ENCODE peak calls at places on chromosome 16, in six cellular contexts. F is AG10803, S is left ventricle myocardium inferior, V is sigmoid colon, C is cardiac muscle cell, R is tibial nerve. D is an unnamed sample.

GRCh38 chr16:48534601-48535340 is 75.2 kb downstream of the N4BP1 start:
- DNase-seq in F (no peak), S (no peak), V (peak), C (no peak), R (no peak), D (no peak)

GRCh38 chr16:88634141-88634993 is 4.0 kb upstream of the IL17C start:
- DNase-seq in F (peak), S (peak), V (no peak), C (no peak), R (no peak), D (no peak)

GRCh38 chr16:50315346-50315997 is 49.1 kb downstream of the ADCY7 start:
- DNase-seq in F (no peak), S (no peak), V (peak), C (no peak), R (no peak), D (peak)

GRCh38 chr16:46629331-46629843 is 8.2 kb upstream of the SHCBP1 start:
- DNase-seq in F (peak), S (no peak), V (no peak), C (peak), R (no peak), D (no peak)

GRCh38 chr16:9316615-9317014 is 225.2 kb downstream of the HAPSTR1 start:
- DNase-seq in F (no peak), S (no peak), V (no peak), C (no peak), R (no peak), D (no peak)

GRCh38 chr16:52557236-52557635 is 10.3 kb upstream of the TOX3 start:
- DNase-seq in F (no peak), S (no peak), V (no peak), C (no peak), R (no peak), D (no peak)

GRCh38 chr16:49899991-49900690 is 44.2 kb upstream of the ZNF423 start:
- DNase-seq in F (no peak), S (no peak), V (no peak), C (no peak), R (no peak), D (no peak)

GRCh38 chr16:78775161-78775561 is 675.7 kb downstream of the WWOX start:
- DNase-seq in F (no peak), S (no peak), V (no peak), C (no peak), R (no peak), D (no peak)

GRCh38 chr16:78489072-78489471 is 389.6 kb downstream of the WWOX start:
- DNase-seq in F (no peak), S (no peak), V (no peak), C (no peak), R (no peak), D (no peak)

GRCh38 chr16:23874613-23875294 is 39.0 kb downstream of the PRKCB start:
- DNase-seq in F (peak), S (no peak), V (no peak), C (no peak), R (no peak), D (no peak)

GRCh38 chr16:80274576-80275191 is 266.1 kb upstream of the DYNLRB2 start:
- DNase-seq in F (peak), S (no peak), V (no peak), C (no peak), R (no peak), D (no peak)

GRCh38 chr16:80580109-80580832 is 39.5 kb downstream of the DYNLRB2 start:
- DNase-seq in F (peak), S (no peak), V (no peak), C (no peak), R (no peak), D (no peak)

GRCh38 chr16:82046541-82046940 is 11.5 kb downstream of the HSD17B2 start:
- DNase-seq in F (no peak), S (no peak), V (no peak), C (no peak), R (no peak), D (no peak)

GRCh38 chr16:82046941-82047340 is 11.9 kb downstream of the HSD17B2 start:
- DNase-seq in F (no peak), S (no peak), V (no peak), C (no peak), R (no peak), D (no peak)

GRCh38 chr16:82047787-82048186 is 12.7 kb downstream of the HSD17B2 start:
- DNase-seq in F (no peak), S (no peak), V (no peak), C (no peak), R (no peak), D (no peak)

GRCh38 chr16:82045471-82046178 is 10.6 kb downstream of the HSD17B2 start:
- DNase-seq in F (no peak), S (no peak), V (no peak), C (no peak), R (no peak), D (no peak)

DNA sequence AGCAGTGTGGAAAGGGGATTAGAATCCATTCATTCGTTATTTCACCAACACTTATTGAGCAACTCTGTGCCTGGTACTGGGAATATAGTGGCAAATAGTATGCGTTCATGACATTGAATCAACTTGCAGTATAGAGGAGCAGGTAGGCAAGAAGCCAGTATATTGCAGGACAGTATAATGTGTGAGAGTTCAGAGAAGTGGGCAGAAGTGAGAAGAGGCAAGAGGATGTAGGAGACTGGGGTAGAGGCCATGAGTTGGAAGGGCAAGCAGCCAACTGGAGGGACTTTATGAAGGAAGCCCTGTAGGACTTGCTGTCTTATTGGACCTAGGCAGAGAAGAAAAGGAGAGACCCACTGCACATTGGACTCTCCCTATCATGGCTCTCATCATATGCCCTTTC is 12.3 kb downstream of the HSD17B2 start:
- DNase-seq in F (no peak), S (no peak), V (no peak), C (no peak), R (no peak), D (no peak)
- TF ChIP-seq CTCF in F (no peak), S (no peak), V (no peak), C (no peak), R (no peak), D (no peak)

DNA sequence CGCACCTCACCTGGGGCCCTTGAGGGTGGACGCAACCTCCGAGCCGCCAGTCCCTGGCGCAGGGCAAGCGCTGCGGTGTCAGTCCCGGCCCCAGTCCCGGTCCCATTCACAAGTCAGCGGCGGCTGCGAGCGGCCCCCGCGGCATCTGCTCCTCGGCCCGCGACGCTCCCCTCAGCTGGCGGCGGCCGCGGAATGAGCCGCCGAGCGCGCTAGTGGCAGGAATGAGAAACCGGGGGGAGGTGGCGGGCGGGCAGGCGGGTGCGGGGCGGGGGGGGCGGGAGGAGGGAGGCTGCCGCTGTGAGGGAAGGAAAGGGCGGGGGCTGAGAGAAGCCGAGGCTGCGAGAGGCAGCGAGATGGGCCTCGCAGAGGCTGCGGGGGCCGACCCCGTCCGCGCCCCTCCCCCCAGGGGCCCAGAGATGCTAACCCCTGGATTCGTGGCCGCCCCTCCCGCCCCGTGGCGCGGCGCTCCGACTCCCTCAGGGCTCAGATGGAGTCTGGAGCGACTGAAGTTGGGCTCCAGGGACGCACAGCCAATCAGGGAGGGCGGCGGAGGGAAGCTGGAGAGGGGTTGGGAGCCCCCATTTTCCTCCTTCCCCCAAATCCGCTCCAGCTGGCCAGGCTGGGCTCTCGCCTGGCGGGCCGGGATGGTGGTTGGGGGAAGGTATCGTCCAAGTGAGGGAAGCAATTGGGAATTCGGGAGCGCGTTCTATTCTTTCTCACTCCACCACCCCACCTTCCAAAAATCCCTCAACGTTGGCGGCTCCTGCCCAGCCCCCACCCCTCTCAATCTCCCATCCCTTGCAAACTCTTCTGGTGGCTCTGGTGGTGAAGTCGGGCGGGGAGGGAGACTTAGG is at the start of gene CDH11:
- DNase-seq in F (peak), S (peak), V (peak), C (peak), R (peak), D (peak)
- H3K4me3 ChIP-seq in F (peak), S (peak), V (peak), C (peak), R (peak), D (peak)

GRCh38 chr16:26177438-26177837 is 485.7 kb downstream of the HS3ST4 start:
- DNase-seq in F (no peak), S (no peak), V (no peak), C (no peak), R (no peak), D (no peak)

GRCh38 chr16:26178298-26178697 is 486.5 kb downstream of the HS3ST4 start:
- DNase-seq in F (no peak), S (no peak), V (no peak), C (no peak), R (no peak), D (no peak)

DNA sequence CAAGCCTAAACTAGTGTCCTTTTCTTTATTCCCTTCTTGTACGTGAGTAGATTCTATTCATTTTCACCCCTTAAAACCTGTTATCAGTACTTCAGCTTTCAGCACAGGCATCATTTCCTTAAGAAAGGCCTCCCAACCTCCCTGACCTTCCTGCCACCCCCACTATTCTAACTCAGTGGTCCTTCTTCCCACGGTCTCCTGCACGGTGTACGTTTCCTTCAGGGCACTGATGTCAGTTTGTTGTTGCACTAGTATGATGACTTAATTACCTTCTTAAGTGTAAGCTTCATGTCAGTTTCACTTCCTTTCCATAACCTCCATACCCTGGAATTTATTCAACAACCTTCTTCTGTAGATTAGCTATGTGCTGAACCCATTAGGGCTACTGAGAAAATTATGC is 484.2 kb downstream of the HS3ST4 start:
- DNase-seq in F (no peak), S (no peak), V (no peak), C (no peak), R (no peak), D (no peak)
- TF ChIP-seq CTCF in F (no peak), S (no peak), V (no peak), C (no peak), R (no peak), D (no peak)

GRCh38 chr16:73062640-73063283 is 14.8 kb upstream of the ZFHX3 start:
- DNase-seq in F (no peak), S (no peak), V (peak), C (no peak), R (no peak), D (no peak)

GRCh38 chr16:73063284-73063733 is 15.4 kb upstream of the ZFHX3 start:
- DNase-seq in F (no peak), S (no peak), V (peak), C (no peak), R (no peak), D (no peak)

GRCh38 chr16:73064996-73065349 is 17.0 kb upstream of the ZFHX3 start:
- DNase-seq in F (no peak), S (no peak), V (peak), C (no peak), R (no peak), D (no peak)

GRCh38 chr16:73064227-73064995 is 16.5 kb upstream of the ZFHX3 start:
- DNase-seq in F (peak), S (peak), V (peak), C (no peak), R (no peak), D (no peak)

DNA sequence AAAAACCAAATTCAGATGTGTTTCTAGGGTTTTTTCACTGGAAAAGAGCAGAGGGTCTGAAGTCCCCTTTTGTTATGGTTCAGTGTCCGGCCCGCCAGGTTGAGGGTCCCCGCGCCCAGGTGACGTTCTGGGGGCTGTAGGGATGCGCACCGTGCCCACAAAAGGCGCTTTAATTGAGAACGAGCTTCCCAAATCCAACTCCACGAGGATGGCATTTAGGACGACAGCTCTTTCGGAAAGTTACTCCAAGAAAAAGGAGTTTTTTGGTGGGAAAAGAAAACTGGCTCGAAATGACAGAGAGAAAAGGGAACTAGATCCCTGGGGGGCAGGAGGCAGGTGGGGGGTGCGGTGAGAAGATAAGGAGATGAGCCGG is 15.9 kb upstream of the ZFHX3 start:
- DNase-seq in F (no peak), S (no peak), V (no peak), C (no peak), R (no peak), D (no peak)
- H3K4me3 ChIP-seq in F (peak), S (peak), V (peak), C (no peak), R (no peak), D (no peak)

GRCh38 chr16:57938484-57938883 is 32.4 kb downstream of the CNGB1 start:
- DNase-seq in F (no peak), S (no peak), V (no peak), C (no peak), R (no peak), D (no peak)

GRCh38 chr16:57940382-57940966 is 30.5 kb downstream of the CNGB1 start:
- DNase-seq in F (no peak), S (no peak), V (no peak), C (no peak), R (no peak), D (no peak)

GRCh38 chr16:57937861-57938260 is 33.1 kb downstream of the CNGB1 start:
- DNase-seq in F (no peak), S (no peak), V (no peak), C (no peak), R (no peak), D (no peak)

GRCh38 chr16:57939872-57940224 is 31.1 kb downstream of the CNGB1 start:
- DNase-seq in F (no peak), S (no peak), V (no peak), C (no peak), R (no peak), D (no peak)

DNA sequence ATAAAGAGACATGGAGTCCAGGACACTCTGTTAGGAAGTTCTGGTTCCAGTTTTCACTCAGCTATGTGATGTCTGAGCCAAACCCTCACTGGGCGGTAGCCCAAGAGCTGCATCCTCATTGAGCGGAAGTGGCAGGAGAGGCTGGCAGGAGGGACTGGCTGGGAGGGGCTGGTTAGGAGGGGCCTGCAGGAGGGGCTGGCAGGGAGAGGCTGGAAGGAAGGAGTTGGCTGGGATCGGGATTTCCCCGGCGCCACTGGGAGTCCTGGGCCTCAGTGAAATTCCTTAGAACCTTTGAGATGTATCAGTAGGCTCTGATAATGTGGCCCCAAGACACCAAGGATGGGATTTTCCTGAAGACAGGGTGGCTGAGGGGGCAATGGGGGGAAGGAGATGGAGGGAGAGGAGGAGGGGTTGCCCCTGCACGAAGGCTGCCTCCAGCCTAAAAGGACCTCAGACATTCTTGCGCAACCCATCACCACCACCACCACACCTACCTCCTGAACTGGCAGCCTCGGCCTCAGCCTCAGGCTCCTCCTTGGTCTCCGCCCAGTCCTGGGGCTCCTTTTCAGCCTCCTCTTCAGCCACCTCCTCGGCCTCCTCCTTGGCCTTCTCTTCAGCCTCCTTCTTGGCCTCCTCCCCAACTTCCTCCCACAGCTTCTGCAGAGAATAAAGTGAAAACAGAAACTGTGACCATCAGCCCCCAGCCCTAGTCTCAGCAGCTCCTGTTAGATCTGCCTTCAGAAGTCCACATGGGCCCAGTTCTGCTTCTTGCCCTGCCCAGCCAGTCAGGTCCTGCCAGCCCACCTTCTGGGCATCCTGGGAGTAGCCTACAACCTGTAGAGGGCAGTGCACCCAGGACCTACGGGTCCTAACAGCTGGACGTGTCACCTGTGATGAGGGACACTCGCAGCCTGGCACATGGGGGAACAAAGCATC is 31.7 kb downstream of the CNGB1 start:
- DNase-seq in F (peak), S (peak), V (no peak), C (no peak), R (peak), D (no peak)
- TF ChIP-seq CTCF in F (peak), S (no peak), V (no peak), C (peak), R (no peak), D (no peak)